ENCODE peak calls at places on chromosomes 12 and 14, in five cellular contexts. One of them, this sample, is unnamed.

GRCh38 chr14:101554991-101555668 is 6.2 kb upstream of the DIO3 start:
- DNase-seq in WTC11: no peak
- DNase-seq in thoracic aorta: no peak
- DNase-seq in SW 1271: no peak
- DNase-seq in foreskin fibroblast: no peak
- DNase-seq in this sample: no peak

GRCh38 chr12:91804533-91804932 is 341.1 kb downstream of the BTG1 start:
- DNase-seq in SW 1271: no peak
- DNase-seq in WTC11: no peak
- DNase-seq in foreskin fibroblast: peak
- DNase-seq in thoracic aorta: no peak
- DNase-seq in this sample: no peak

GRCh38 chr12:6551063-6551461 is 4.8 kb downstream of the IFFO1 start:
- DNase-seq in SW 1271: no peak
- DNase-seq in WTC11: no peak
- DNase-seq in foreskin fibroblast: peak
- DNase-seq in thoracic aorta: no peak
- DNase-seq in this sample: peak

GRCh38 chr14:74955229-74955999 is at the start of gene PGF:
- DNase-seq in foreskin fibroblast: peak
- DNase-seq in thoracic aorta: no peak
- DNase-seq in SW 1271: no peak
- DNase-seq in WTC11: peak
- DNase-seq in this sample: no peak

GRCh38 chr12:42086021-42086420 is 58.7 kb downstream of the GXYLT1 start:
- DNase-seq in WTC11: no peak
- DNase-seq in thoracic aorta: no peak
- DNase-seq in foreskin fibroblast: peak
- DNase-seq in SW 1271: no peak
- DNase-seq in this sample: no peak

GRCh38 chr14:49879683-49880204 is 13.1 kb upstream of the ARF6 start:
- DNase-seq in foreskin fibroblast: peak
- DNase-seq in SW 1271: peak
- DNase-seq in WTC11: peak
- DNase-seq in thoracic aorta: no peak
- DNase-seq in this sample: no peak

GRCh38 chr12:103626498-103626897 is 39.4 kb downstream of the STAB2 start:
- DNase-seq in foreskin fibroblast: peak
- DNase-seq in SW 1271: no peak
- DNase-seq in WTC11: peak
- DNase-seq in thoracic aorta: peak
- DNase-seq in this sample: peak

GRCh38 chr12:124750787-124751471 is 112.7 kb downstream of the SCARB1 start:
- DNase-seq in SW 1271: no peak
- DNase-seq in foreskin fibroblast: no peak
- DNase-seq in WTC11: peak
- DNase-seq in thoracic aorta: no peak
- DNase-seq in this sample: no peak

GRCh38 chr12:29889737-29890136 is 106.0 kb upstream of the TMTC1 start:
- DNase-seq in WTC11: peak
- DNase-seq in thoracic aorta: no peak
- DNase-seq in SW 1271: peak
- DNase-seq in foreskin fibroblast: peak
- DNase-seq in this sample: no peak

GRCh38 chr14:100060766-100061165 is 4.5 kb upstream of the EVL start:
- DNase-seq in WTC11: no peak
- DNase-seq in foreskin fibroblast: no peak
- DNase-seq in SW 1271: no peak
- DNase-seq in thoracic aorta: no peak
- DNase-seq in this sample: no peak

GRCh38 chr12:65237153-65237552 is 41.3 kb upstream of the MSRB3 start:
- DNase-seq in foreskin fibroblast: no peak
- DNase-seq in SW 1271: no peak
- DNase-seq in thoracic aorta: no peak
- DNase-seq in WTC11: no peak
- DNase-seq in this sample: no peak

GRCh38 chr12:93502802-93503623 is 35.7 kb downstream of the MRPL42 start:
- DNase-seq in thoracic aorta: no peak
- DNase-seq in SW 1271: no peak
- DNase-seq in WTC11: peak
- DNase-seq in foreskin fibroblast: peak
- DNase-seq in this sample: no peak

GRCh38 chr12:34393086-34393820 is 371.0 kb downstream of the ALG10 start:
- DNase-seq in thoracic aorta: no peak
- DNase-seq in WTC11: no peak
- DNase-seq in SW 1271: no peak
- DNase-seq in foreskin fibroblast: no peak
- DNase-seq in this sample: peak

GRCh38 chr12:88816201-88816600 is 235.9 kb upstream of the KITLG start:
- DNase-seq in thoracic aorta: no peak
- DNase-seq in SW 1271: no peak
- DNase-seq in WTC11: no peak
- DNase-seq in foreskin fibroblast: no peak
- DNase-seq in this sample: no peak

This sample was measured in right atrium auricular region.